ENCODE peak calls at places on chromosomes 11 and 22, in eight cellular contexts. G, Q, N, M, D, L, S and Z are unnamed samples.

GRCh38 chr11:7889985-7890384 is 41.1 kb downstream of the OR10A6 start:
- DNase-seq in Q (no peak), L (no peak), G (no peak), N (no peak), S (no peak), M (no peak), D (no peak), Z (no peak)

GRCh38 chr11:120220747-120221037 is 9.9 kb downstream of the OAF start:
- DNase-seq in Q (no peak), G (no peak), M (no peak), S (no peak), L (no peak), D (no peak), N (no peak), Z (no peak)

GRCh38 chr11:78110351-78110750 is 29.1 kb downstream of the ALG8 start:
- DNase-seq in M (no peak), S (no peak), D (no peak), L (no peak), G (no peak), Q (no peak), N (no peak), Z (no peak)

GRCh38 chr11:1181420-1181819 is 23.7 kb downstream of the MUC5AC start:
- DNase-seq in D (no peak), G (no peak), S (no peak), N (no peak), M (no peak), Q (no peak), L (no peak), Z (no peak)

GRCh38 chr11:12800032-12800671 is 125.9 kb downstream of the TEAD1 start:
- DNase-seq in D (no peak), S (no peak), N (no peak), G (peak; percentile 82), M (no peak), L (peak; percentile 64), Q (peak; percentile 74), Z (peak; percentile 75)

GRCh38 chr11:31262761-31263160 is 106.8 kb downstream of the DCDC1 start:
- DNase-seq in N (no peak), Q (no peak), G (no peak), M (no peak), D (no peak), S (no peak), L (peak; percentile 6), Z (peak; percentile 10)

GRCh38 chr11:27427183-27427980 is 45.2 kb downstream of the LGR4 start:
- DNase-seq in Q (no peak), D (no peak), L (peak; percentile 30), N (no peak), G (no peak), S (no peak), M (no peak), Z (no peak)

GRCh38 chr11:99670268-99670667 is 649.5 kb downstream of the CNTN5 start:
- DNase-seq in G (no peak), S (no peak), Q (no peak), N (no peak), L (no peak), M (no peak), D (no peak), Z (no peak)

GRCh38 chr22:27724181-27724580 is 77.4 kb downstream of the MN1 start:
- DNase-seq in N (no peak), Q (no peak), S (no peak), G (no peak), D (no peak), L (no peak), M (no peak), Z (no peak)

DNA sequence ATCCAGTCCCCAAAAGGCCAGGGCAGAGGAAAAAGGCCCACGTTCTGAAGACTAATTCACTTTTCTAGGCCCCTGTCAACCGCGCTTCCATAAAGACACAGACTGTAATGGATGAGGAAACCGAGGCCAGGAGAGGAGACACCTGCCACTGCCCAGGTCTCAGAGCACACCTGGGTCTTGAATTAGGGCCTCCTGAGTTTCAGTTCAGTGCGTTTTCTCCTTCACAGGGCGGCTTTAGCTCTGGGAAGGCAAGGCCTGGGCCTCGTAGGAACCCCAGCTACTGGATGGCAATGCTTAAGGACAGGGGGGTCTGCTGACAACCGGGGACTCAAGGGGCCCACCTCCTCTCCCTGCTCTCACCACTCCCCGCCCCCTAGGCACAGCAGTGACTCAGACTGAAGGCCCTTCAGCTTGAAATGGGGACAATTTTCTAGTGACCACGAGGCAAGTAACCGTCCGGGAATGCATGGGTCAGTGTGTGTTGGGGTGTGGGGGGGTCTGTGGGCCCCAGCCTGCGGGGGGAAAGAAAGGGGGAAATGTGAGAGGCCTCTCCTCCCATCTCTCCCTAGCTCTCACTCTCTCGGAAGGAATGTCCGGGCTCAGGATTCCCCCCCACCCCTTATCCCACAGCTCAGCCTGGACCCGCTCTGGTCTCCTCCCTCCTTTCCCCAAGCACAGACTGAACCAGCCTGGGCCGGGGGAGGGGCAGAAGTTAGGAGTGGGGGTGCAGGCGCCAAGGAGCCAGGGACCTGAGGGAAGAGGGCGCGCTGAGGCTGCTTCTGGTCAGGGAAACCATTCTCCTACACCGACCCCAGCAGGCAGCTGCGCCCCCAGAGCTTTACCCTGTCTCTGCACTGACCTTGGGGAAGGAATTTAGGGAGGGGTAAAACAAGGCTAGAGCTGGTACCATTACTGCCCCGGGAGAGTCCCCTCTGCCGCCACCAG is 17.2 kb downstream of the CREB3L1 start:
- DNase-seq in Q (no peak), L (peak; percentile 91), S (no peak), N (no peak), M (no peak), D (no peak), G (peak; percentile 85), Z (peak; percentile 99)
- H3K4me3 ChIP-seq in Q (no peak overlapping the region), L (peak overlapping the region; percentile 39), S (peak overlapping the region; percentile 47), N (peak overlapping the region; percentile 35), M (peak overlapping the region; percentile 41), D (peak overlapping the region; percentile 47), G (peak overlapping the region; percentile 17), Z (peak overlapping the region; percentile 46)

GRCh38 chr11:124865902-124866851 is 945 bp downstream of the ROBO3 start:
- DNase-seq in L (no peak), D (no peak), M (no peak), Q (no peak), S (peak; percentile 87), N (no peak), G (peak; percentile 71), Z (no peak)

GRCh38 chr11:124869856-124870387 is 4.7 kb downstream of the ROBO3 start:
- DNase-seq in D (no peak), N (no peak), Q (no peak), L (no peak), G (no peak), M (no peak), S (no peak), Z (no peak)

GRCh38 chr11:124869331-124869730 is 4.1 kb downstream of the ROBO3 start:
- DNase-seq in L (no peak), S (no peak), Q (no peak), D (no peak), M (no peak), G (no peak), N (no peak), Z (no peak)

GRCh38 chr11:124868322-124869274 is 3.4 kb downstream of the ROBO3 start:
- DNase-seq in M (no peak), S (no peak), N (no peak), Q (no peak), L (no peak), G (no peak), D (no peak), Z (no peak)

GRCh38 chr11:124867700-124868099 is 2.5 kb downstream of the ROBO3 start:
- DNase-seq in G (peak; percentile 53), Q (peak; percentile 13), M (no peak), N (no peak), S (no peak), D (no peak), L (peak; percentile 33), Z (no peak)
- TF ChIP-seq CTCF in G (peak; percentile 58), Q (peak; percentile 52), M (peak; percentile 39), N (peak; percentile 41), S (no peak), D (peak; percentile 26), L (peak; percentile 48), Z (peak; percentile 39)

DNA sequence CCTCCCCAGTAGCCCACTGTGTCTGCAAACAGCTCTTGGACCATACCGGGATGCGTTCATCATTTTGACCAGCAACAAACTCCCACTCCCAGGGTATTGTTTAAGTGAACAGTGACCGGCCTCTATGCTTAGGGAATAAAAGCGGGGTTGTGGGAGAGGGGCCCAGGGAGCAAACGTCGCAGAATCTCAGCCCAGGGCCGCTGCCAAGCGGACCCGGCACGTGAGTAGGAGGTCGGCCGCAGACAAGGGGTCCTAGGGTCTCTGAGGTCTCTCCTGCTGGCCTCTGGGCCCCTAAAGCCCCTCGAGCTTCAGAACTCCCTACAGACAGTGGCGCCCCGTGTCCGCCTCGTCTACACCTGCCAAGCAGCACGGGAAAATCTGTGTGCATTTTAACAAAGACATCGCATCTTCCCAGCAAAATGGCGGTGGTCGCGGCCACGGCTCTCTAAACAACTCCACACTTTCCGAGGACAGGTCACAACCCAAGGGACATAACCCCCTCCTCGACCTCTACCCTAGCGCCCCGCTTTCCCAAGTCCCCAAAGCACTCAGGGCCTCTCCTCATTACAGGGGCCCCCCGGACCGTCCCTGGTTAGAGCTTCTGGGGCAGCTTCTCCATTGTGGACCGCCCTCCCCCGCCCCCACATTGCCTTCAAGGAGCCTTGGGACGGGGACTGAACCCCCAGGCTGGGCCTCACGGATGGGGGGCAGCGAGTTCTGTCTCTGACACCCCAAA is 3.9 kb upstream of the GCAT start:
- DNase-seq in Q (no peak), L (no peak), S (no peak), G (no peak), D (no peak), M (no peak), N (no peak), Z (no peak)
- H3K4me3 ChIP-seq in Q (peak overlapping the region; percentile 80), L (no peak overlapping the region), S (no peak overlapping the region), G (no peak overlapping the region), D (no peak overlapping the region), M (no peak overlapping the region), N (no peak overlapping the region), Z (peak overlapping the region; percentile 10)

GRCh38 chr11:16820324-16821092 is 82.1 kb downstream of the C11orf58 start:
- DNase-seq in L (peak; percentile 73), D (peak; percentile 79), Q (peak; percentile 37), M (peak; percentile 77), S (peak; percentile 89), N (peak; percentile 84), G (peak; percentile 85), Z (peak; percentile 87)

GRCh38 chr11:16827139-16827538 is 88.7 kb downstream of the C11orf58 start:
- DNase-seq in D (no peak), Q (no peak), M (no peak), L (no peak), G (no peak), N (no peak), S (no peak), Z (no peak)

GRCh38 chr11:16825091-16825490 is 86.6 kb downstream of the C11orf58 start:
- DNase-seq in S (no peak), G (no peak), N (no peak), M (no peak), L (no peak), Q (no peak), D (no peak), Z (no peak)

GRCh38 chr11:16831281-16832192 is 93.1 kb downstream of the C11orf58 start:
- DNase-seq in S (no peak), M (no peak), G (no peak), L (no peak), N (no peak), Q (no peak), D (no peak), Z (no peak)

DNA sequence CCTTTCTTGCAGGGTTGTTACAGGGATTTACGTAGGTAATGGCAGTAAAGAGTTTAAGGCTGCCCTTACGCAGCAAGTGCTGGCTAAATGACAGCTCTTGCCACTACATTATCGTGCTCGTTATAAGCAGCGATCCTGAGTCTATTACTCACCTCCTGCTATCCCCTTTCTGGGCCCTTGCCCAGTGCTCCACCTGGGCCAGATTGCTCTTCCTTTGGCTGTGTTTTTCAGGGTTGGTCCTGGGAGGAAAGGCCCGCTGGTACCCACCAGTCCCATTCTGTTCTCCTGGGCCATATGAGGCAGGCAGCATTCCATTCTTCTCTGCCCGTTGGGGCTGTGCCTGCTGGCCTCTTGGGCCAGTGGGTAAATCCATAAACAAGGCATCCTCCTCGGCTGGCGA is 87.5 kb downstream of the C11orf58 start:
- DNase-seq in N (no peak), M (no peak), D (no peak), L (no peak), Q (no peak), S (no peak), G (no peak), Z (no peak)
- TF ChIP-seq CTCF in N (no peak), M (no peak), D (no peak), L (no peak), Q (no peak), S (no peak), G (no peak), Z (no peak)